ENCODE peak calls at places on chromosomes 1 and 21, in four cellular contexts. H is K562, W is HepG2, J is GM12878. Q is an unnamed sample.

GRCh38 chr1:83897516-83897915 is 101.4 kb downstream of the TTLL7 start:
- DNase-seq in H (no peak), J (no peak), W (no peak), Q (no peak)

GRCh38 chr1:51482881-51483280 is 36.2 kb downstream of the EPS15 start:
- DNase-seq in H (no peak), W (no peak), J (no peak), Q (no peak)

GRCh38 chr1:192604979-192605620 is 29.5 kb downstream of the RGS1 start:
- DNase-seq in J (peak; percentile 79), H (no peak), W (no peak), Q (no peak)

GRCh38 chr1:44616991-44617702 is 57.1 kb downstream of the TMEM53 start:
- DNase-seq in W (no peak), J (no peak), H (peak; percentile 57), Q (no peak)

GRCh38 chr1:240888039-240888786 is 276.3 kb upstream of the GREM2 start:
- DNase-seq in W (peak; percentile 12), H (peak; percentile 70), J (no peak), Q (peak; percentile 71)

GRCh38 chr1:85623061-85623471 is 42.5 kb downstream of the CCN1 start:
- DNase-seq in W (no peak), J (no peak), H (no peak), Q (no peak)

GRCh38 chr1:63691672-63692425 is 82.0 kb upstream of the ROR1 start:
- DNase-seq in W (peak; percentile 71), J (no peak), H (peak; percentile 54), Q (peak; percentile 84)

GRCh38 chr1:226135059-226135651 is 51.4 kb downstream of the ACBD3 start:
- DNase-seq in J (no peak), W (peak; percentile 50), H (no peak), Q (no peak)

GRCh38 chr1:18950415-18951026 is 6.0 kb downstream of the IFFO2 start:
- DNase-seq in W (no peak), J (no peak), H (no peak), Q (no peak)

GRCh38 chr21:34992736-34993135 is 56.4 kb downstream of the RUNX1 start:
- DNase-seq in W (no peak), J (no peak), H (no peak), Q (no peak)

GRCh38 chr1:16090076-16090826 is 16.8 kb upstream of the FAM131C start:
- DNase-seq in W (no peak), J (no peak), H (no peak), Q (no peak)

GRCh38 chr1:38455829-38456563 is 403.6 kb downstream of the RRAGC start:
- DNase-seq in H (no peak), J (no peak), W (no peak), Q (no peak)

GRCh38 chr1:167100730-167101129 is 6.9 kb downstream of the STYXL2 start:
- DNase-seq in W (no peak), J (no peak), H (no peak), Q (no peak)

GRCh38 chr1:204672482-204673216 is 12.9 kb downstream of the LRRN2 start:
- DNase-seq in H (peak; percentile 98), W (no peak), J (no peak), Q (no peak)

GRCh38 chr1:231040019-231040799 is at the start of gene FAM89A:
- DNase-seq in H (peak; percentile 99), J (no peak), W (no peak), Q (peak; percentile 96)
- TF ChIP-seq FOXK2 in H (no peak), J (no peak), W (no peak), Q (no peak)

GRCh38 chr1:164613176-164613575 is 54.2 kb downstream of the PBX1 start:
- DNase-seq in J (no peak), W (peak; percentile 6), H (no peak), Q (no peak)

GRCh38 chr1:164609084-164609483 is 50.1 kb downstream of the PBX1 start:
- DNase-seq in J (no peak), W (no peak), H (no peak), Q (no peak)

GRCh38 chr1:164610528-164611222 is 51.7 kb downstream of the PBX1 start:
- DNase-seq in J (no peak), W (no peak), H (no peak), Q (no peak)

GRCh38 chr1:164614316-164614715 is 55.3 kb downstream of the PBX1 start:
- DNase-seq in H (no peak), J (no peak), W (no peak), Q (no peak)

DNA sequence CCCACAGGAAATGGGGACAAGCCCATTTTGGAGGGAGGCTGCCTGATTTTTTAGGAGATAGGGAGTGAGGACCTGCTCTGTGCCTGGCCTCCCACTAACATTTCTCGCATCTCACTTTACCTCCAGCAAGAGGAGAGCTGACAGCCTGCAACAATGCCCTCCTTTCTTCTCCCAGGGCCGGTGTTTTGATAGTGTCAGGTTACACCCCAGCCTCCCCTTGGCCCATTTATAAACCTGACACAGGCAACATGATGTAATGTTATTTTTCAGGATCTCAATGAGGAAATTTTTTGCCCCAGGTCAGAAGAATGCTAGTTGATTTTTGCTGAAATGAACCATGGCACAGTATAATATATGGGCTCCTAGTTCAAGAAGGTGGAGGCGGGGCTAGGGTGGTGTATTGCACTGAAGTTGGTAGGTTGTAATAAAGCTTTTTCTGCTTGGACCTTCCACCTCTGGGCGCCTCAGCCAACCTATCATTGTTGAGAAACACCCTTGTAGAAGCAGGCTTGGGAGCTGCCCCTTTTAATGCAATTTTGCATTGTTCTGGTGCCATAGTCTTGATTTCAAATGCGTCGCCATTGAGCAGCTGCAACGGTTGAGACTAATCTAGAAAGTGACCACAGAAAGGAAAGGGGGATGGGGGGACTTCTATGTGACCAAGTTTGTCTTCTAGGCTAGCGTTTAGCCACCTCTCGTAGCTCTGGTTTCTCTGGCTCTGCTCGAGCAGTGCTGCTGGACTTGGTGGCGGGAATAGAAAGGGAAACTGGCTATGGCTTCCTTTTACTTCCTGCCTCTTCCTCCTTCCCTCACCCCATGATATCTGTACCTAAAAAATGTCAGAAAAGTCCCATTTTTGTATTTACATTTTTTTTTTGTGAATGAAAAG is 53.0 kb downstream of the PBX1 start:
- DNase-seq in J (no peak), W (peak; percentile 90), H (no peak), Q (peak; percentile 84)
- TF ChIP-seq FOXK2 in J (no peak), W (no peak), H (no peak), Q (peak; percentile 70)

GRCh38 chr1:161732319-161732718 is 11.0 kb downstream of the FCRLB start:
- DNase-seq in H (no peak), W (no peak), J (no peak), Q (no peak)
- TF ChIP-seq FOXK2 in H (no peak), W (no peak), J (no peak), Q (no peak)

GRCh38 chr1:161374373-161374772 is 6.7 kb upstream of the CFAP126 start:
- DNase-seq in H (no peak), W (peak; percentile 22), J (no peak), Q (no peak)
- TF ChIP-seq FOXK2 in H (no peak), W (no peak), J (no peak), Q (no peak)

GRCh38 chr1:80542231-80542630 is 1258.5 kb upstream of the ADGRL2 start:
- DNase-seq in J (no peak), H (no peak), W (no peak), Q (no peak)
- TF ChIP-seq FOXK2 in J (no peak), H (no peak), W (no peak), Q (no peak)

DNA sequence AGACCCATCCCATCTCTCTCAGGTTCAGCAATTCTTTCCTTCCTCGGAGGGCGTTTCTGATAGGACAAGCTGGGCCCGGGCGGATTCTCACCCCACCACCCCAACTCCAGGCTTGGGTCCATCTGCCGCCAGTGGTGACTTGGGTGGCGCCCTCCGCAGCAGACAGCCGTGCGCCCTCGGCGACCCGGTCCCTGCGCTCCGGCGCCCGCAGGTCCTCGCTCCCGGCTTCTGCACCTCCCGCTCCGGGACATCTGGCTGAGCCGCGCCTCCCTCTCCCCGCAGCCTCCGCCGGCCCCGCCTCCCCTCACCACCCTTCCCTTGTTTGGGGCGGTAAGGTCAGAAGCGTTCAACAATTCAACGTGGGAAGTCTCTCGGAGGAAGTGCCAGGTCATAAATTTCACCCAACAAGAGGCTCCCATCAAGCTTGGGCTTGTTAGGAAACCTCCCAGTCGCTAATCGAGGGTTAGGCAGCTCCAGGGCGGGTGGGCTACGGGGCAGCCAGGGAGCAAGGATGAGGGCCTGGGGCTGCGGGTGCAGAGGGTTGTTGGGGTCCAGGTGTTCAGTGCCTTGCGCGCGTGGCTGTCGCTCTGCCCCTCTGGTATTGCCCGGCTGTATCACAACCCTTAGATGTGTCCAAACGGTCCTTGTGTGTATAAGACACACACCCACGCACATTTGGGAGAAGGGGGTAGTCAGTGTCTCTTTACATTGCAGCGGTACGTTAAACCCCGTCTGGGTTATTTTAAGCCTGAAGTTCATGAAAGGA is 39.8 kb downstream of the OLIG1 start:
- DNase-seq in H (peak; percentile 22), W (no peak), J (no peak), Q (peak; percentile 65)
- TF ChIP-seq FOXK2 in H (no peak), W (no peak), J (no peak), Q (no peak)

Q was measured in HEK293T.